ENCODE peak calls at places on chromosomes 6 and 20, in six cellular contexts. Y is mammary epithelial cell, J is pancreas, O is BE2C, A is heart left ventricle, K is Calu3. P is an unnamed sample.

GRCh38 chr6:129659590-129660345 is 50.2 kb downstream of the ARHGAP18 start:
- DNase-seq in J (no peak), A (no peak), Y (peak), O (no peak), K (no peak), P (no peak)

GRCh38 chr20:59145926-59146800 is 17.5 kb upstream of the ZNF831 start:
- DNase-seq in A (no peak), K (no peak), O (no peak), J (no peak), Y (no peak), P (no peak)

GRCh38 chr6:74857157-74857556 is 348.7 kb downstream of the COL12A1 start:
- DNase-seq in J (no peak), K (peak), A (no peak), Y (no peak), O (no peak), P (no peak)

GRCh38 chr6:151058021-151058733 is 181.6 kb upstream of the AKAP12 start:
- DNase-seq in A (no peak), J (no peak), O (no peak), Y (no peak), K (no peak), P (no peak)

GRCh38 chr6:38262609-38263008 is 377.1 kb downstream of the BTBD9 start:
- DNase-seq in O (no peak), J (no peak), A (no peak), Y (peak), K (no peak), P (no peak)

GRCh38 chr6:157054531-157054979 is 268.8 kb downstream of the TMEM242 start:
- DNase-seq in A (no peak), J (no peak), K (no peak), Y (no peak), O (no peak), P (no peak)

GRCh38 chr20:58691405-58691772 is 1.2 kb upstream of the NPEPL1 start:
- DNase-seq in O (no peak), K (no peak), A (no peak), Y (no peak), J (no peak), P (no peak)

GRCh38 chr6:122063090-122063489 is 336.4 kb upstream of the HSF2 start:
- DNase-seq in Y (no peak), A (no peak), O (no peak), K (no peak), J (no peak), P (no peak)

GRCh38 chr6:22231616-22232015 is 65.2 kb downstream of the PRL start:
- DNase-seq in O (no peak), K (no peak), Y (peak), A (no peak), J (no peak), P (no peak)

GRCh38 chr20:62507991-62508640 is 32.3 kb upstream of the GATA5 start:
- DNase-seq in K (no peak), J (no peak), Y (no peak), O (no peak), A (no peak), P (no peak)

GRCh38 chr20:58228103-58228483 is 360 bp downstream of the ANKRD60 start:
- DNase-seq in Y (no peak), J (no peak), K (no peak), O (no peak), A (no peak), P (no peak)

GRCh38 chr20:5171074-5171789 is 44.4 kb downstream of the CDS2 start:
- DNase-seq in Y (no peak), A (peak), J (no peak), O (peak), K (no peak), P (no peak)

GRCh38 chr6:17233531-17233930 is 47.6 kb upstream of the RBM24 start:
- DNase-seq in J (no peak), O (no peak), K (no peak), A (no peak), Y (peak), P (no peak)

GRCh38 chr20:61640171-61640570 is 388.1 kb downstream of the CDH4 start:
- DNase-seq in J (no peak), Y (no peak), O (no peak), A (no peak), K (no peak), P (no peak)

GRCh38 chr6:159065751-159066329 is 21.0 kb upstream of the TAGAP start:
- DNase-seq in J (no peak), K (no peak), O (no peak), Y (no peak), A (no peak), P (no peak)

GRCh38 chr20:21509597-21510331 is 4.1 kb downstream of the NKX2-2 start:
- DNase-seq in Y (no peak), J (no peak), O (no peak), A (no peak), K (no peak), P (no peak)

GRCh38 chr6:21537660-21538059 is 55.9 kb upstream of the SOX4 start:
- DNase-seq in K (no peak), Y (no peak), A (no peak), J (peak), O (peak), P (no peak)

GRCh38 chr6:167570460-167571400 is 245.8 kb downstream of the TTLL2 start:
- DNase-seq in K (no peak), A (no peak), J (no peak), Y (no peak), O (no peak), P (peak)

GRCh38 chr6:2225422-2226392 is 19.7 kb downstream of the GMDS start:
- DNase-seq in A (no peak), Y (no peak), J (peak), K (peak), O (no peak), P (no peak)

GRCh38 chr20:11716239-11716944 is 201.3 kb upstream of the BTBD3 start:
- DNase-seq in J (peak), O (peak), Y (peak), K (peak), A (no peak), P (no peak)
- TF ChIP-seq CTCF in J (peak), O (peak), Y (peak), K (peak), A (no peak), P (no peak)

GRCh38 chr6:56420296-56420695 is 172.9 kb upstream of the COL21A1 start:
- DNase-seq in A (no peak), J (no peak), K (no peak), O (no peak), Y (no peak), P (no peak)

GRCh38 chr6:56416247-56416646 is 168.9 kb upstream of the COL21A1 start:
- DNase-seq in Y (no peak), K (no peak), O (no peak), J (no peak), A (no peak), P (no peak)

GRCh38 chr6:56417823-56418222 is 170.4 kb upstream of the COL21A1 start:
- DNase-seq in K (no peak), Y (no peak), J (no peak), O (no peak), A (no peak), P (no peak)
- TF ChIP-seq CTCF in K (no peak), Y (peak), J (no peak), O (peak), A (no peak), P (no peak)

GRCh38 chr20:34271961-34272360 is 30.7 kb downstream of the ASIP start:
- DNase-seq in O (no peak), J (no peak), Y (peak), A (no peak), K (no peak), P (no peak)

GRCh38 chr20:34269996-34270627 is 28.9 kb downstream of the ASIP start:
- DNase-seq in Y (no peak), O (no peak), A (no peak), J (no peak), K (no peak), P (no peak)

GRCh38 chr20:34264141-34264540 is 22.9 kb downstream of the ASIP start:
- DNase-seq in Y (no peak), K (no peak), A (no peak), J (no peak), O (no peak), P (no peak)

GRCh38 chr20:34268145-34268544 is 26.9 kb downstream of the ASIP start:
- DNase-seq in Y (no peak), A (no peak), O (no peak), J (no peak), K (no peak), P (no peak)

DNA sequence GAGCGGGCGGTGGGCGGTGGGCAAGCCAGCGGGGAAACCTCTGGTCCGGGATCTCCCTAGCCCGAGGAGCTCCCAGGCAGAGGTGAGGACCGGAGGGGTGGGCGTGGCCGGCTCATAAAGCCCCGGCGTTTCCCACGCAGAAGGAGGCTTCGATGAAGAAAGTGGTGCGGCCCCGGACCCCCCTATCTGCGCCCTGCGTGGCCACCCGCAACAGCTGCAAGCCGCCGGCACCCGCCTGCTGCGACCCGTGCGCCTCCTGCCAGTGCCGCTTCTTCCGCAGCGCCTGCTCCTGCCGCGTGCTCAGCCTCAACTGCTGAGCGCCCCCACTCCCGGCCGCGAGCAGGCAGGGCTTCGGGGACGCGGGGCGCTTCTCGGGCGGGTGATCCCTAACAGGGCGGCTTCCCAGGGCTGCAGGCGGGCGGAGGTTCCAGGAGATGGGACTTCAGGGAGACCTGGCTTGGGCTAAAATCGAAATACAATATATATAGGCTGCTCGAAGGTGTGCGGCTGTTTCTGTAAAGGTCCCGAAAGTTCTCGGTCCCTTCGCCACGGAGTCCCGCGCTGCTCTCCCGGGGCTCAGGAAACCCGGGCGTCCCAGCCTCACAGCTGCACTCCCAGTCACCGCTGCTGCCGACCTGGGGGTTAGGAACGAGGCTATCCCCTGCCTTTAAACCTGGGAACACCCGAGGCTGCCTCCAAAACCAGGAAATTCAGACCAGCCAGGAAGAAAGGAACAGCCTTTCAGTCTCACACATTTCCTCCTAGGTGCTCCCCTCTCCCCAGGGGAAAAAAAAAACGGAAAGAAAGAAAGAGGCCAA is 27.8 kb downstream of the ASIP start:
- DNase-seq in O (peak), Y (no peak), K (no peak), J (no peak), A (peak), P (peak)
- TF ChIP-seq CTCF in O (no peak), Y (no peak), K (no peak), J (no peak), A (no peak), P (no peak)

GRCh38 chr20:43662943-43663655 is 3.8 kb upstream of the MYBL2 start:
- DNase-seq in O (peak), J (no peak), A (no peak), K (no peak), Y (peak), P (no peak)

GRCh38 chr20:43655937-43656336 is 11.0 kb upstream of the MYBL2 start:
- DNase-seq in A (no peak), Y (no peak), O (no peak), K (no peak), J (no peak), P (no peak)

GRCh38 chr20:43653966-43654365 is 12.9 kb upstream of the MYBL2 start:
- DNase-seq in J (no peak), O (no peak), Y (no peak), A (no peak), K (no peak), P (no peak)

GRCh38 chr20:43658068-43658722 is 8.7 kb upstream of the MYBL2 start:
- DNase-seq in A (no peak), K (peak), O (peak), Y (peak), J (no peak), P (no peak)

DNA sequence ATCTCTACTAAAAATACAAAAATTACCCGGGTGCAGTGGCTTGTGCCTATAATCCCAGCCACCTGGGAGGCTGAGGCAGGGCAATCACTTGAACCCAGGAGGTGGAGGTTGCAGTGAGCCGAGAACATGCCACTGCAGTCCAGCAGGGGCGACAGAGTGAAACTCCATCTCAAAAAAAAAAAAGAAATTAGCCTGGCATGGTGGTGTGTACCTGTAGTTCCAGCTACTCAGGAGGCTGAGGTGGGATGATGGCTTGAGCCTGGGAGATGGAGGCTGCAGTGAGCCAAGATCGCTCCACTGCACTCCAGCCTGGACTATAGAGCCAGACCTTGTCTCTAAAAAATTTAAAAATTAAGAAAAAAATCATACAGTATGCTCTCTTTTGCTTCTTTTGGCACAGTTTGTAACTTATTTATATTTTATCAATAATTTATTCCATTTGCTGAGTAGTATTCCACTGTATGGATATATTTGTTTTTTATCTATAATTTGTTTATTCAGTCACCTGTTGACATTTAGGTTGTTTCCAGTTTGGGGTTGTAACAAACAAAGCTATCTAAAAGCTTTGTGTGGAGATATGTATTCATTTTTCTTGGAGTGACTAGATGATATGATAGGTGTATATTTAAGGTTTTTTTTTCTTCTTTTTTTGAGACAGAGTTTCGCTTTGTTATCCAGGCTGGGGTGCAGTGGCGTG is 8.0 kb upstream of the MYBL2 start:
- DNase-seq in J (no peak), K (no peak), A (no peak), O (no peak), Y (no peak), P (no peak)
- TF ChIP-seq CTCF in J (no peak), K (no peak), A (no peak), O (peak), Y (no peak), P (no peak)

DNA sequence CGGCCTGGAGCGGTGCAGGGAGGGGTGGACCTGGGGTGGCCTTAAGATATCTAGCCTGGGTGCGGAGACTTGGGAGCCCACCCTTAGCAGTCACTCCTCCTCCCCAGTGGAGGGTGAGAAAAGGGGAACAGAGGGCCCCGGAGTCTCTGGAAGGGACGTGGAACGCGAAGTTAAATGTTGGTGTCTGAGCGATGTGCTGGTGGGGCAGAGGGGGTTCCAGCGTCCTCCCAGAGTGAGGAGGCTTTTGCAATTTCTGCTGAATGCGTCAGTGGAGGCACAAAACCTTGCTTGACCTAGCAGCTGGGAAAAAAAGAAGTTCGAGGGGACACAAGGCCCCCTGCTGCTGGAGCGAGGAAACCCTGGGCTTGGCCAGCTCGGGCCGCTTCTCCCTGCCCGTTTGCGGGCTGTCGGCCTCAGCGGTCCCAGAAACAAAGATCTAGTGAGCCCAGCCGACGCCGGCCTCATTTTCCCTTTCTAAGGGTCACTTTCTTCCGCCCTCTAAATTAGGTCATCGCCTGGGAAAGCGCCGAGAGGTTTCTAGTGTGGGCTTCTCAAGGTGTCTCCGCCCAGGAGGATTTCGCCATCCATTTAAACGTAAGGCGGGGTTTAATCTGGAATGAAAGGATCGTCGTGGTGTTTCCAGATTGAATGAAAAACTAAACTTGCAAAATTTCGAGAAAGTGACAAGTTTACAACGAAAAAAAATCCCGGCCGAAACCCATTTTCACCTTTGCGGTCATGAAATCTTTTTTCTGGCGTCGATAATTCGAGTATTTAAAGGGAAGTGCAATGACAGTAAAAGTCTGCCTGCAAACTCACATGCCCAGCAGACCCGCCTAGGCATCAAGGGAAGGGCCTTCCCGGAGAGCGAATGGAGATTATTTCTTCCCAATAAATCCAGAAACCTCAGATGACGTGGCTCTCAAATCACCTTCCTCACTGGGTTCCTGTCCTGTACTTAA is 4.5 kb downstream of the OLIG3 start:
- DNase-seq in O (no peak), J (no peak), K (no peak), Y (no peak), A (no peak), P (no peak)
- TF ChIP-seq CTCF in O (peak), J (no peak), K (no peak), Y (no peak), A (no peak), P (no peak)

DNA sequence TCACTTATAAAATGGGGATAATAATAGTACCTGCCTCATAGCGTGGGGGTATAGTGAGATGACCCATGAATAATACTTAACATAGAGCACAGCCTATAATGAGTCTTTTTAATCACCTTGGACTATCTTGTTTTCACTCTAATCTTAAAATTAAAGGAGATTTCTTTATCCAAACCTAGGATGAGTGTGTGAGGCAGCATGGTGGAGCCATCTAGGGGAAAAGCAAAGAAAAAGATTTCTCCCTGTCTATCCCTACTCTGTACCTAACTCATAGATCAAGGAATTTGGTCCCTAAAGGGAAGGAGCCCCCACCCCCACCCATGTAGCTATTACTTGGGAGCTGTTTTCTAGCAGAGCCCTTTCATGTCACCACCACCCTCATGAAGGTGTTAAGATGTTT is 45.2 kb upstream of the PAK5 start:
- DNase-seq in Y (no peak), O (no peak), K (peak), A (no peak), J (no peak), P (no peak)
- TF ChIP-seq CTCF in Y (peak), O (peak), K (no peak), A (no peak), J (no peak), P (no peak)

DNA sequence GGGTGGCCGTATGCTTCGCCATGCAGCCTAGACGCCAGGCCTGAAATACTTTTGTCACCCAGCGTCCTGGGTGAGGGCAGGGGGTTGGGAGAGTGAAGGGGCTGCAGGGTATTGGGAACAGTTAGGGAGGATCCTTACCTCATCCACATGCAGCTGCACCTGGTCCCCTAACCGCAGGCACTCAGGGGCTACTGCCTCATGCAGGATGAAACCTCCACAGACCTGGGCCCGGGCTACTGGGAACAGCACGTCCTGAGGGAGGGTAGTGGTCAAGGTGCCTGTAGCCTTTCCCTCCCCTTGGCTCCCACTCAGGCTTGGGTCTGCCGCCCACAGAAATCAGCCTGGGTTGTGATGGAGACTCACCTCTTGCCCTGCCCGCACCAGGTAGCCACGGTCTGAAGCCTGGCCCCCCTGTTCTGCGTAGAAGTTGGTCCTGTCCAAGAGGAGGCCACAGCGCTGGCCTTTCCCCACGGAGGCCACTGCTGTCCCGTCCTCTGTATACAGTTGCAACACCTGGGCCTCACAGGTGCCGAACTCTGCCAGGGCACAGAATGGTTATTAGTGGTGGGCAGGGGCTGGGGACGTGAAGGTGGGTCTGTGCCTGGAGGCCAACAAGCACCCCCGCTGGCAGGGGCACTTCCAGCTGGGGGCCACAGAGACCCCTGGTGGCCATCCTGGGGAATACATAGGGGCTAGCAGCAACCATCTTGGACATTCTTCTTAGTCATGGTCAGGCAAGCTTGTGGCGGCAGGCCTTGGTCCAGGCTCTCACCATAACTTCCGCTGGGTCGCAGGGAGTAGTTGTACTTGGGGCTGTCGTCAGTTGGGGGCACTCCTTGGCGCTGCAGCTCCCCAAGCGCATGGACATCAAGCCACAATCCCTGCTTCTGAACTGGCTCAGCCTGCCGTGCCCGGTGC is 8.6 kb downstream of the AARS2 start:
- DNase-seq in O (peak), J (peak), A (no peak), K (peak), Y (peak), P (no peak)
- TF ChIP-seq CTCF in O (peak), J (peak), A (peak), K (peak), Y (peak), P (peak)

P was measured in mesothelial cell of epicardium.